ENCODE peak calls at places on chromosomes 1 and 21, in eight cellular contexts. One of them, this sample, is unnamed.

GRCh38 chr1:200836213-200836612 is 36.6 kb upstream of the GPR25 start:
- DNase-seq in T-cell: no peak
- DNase-seq in GM13977: no peak
- DNase-seq in activated CD8-positive, alpha-beta memory T cell treated with anti-CD3 and anti-CD28 coated beads, Interleukin-2, amount 50 U/mL, for 4 hours: no peak
- DNase-seq in activated T-helper 1 cell treated with anti-CD3 and anti-CD28 coated beads, Interleukin-2, amount 50 U/mL, for 16 hours: no peak
- DNase-seq in GM03348: no peak
- DNase-seq in activated naive CD4-positive, alpha-beta T cell: no peak
- DNase-seq in progenitor cell of endocrine pancreas: no peak
- DNase-seq in this sample: no peak

GRCh38 chr21:37829043-37829442 is 87.2 kb downstream of the KCNJ6 start:
- DNase-seq in T-cell: no peak
- DNase-seq in GM13977: no peak
- DNase-seq in activated CD8-positive, alpha-beta memory T cell treated with anti-CD3 and anti-CD28 coated beads, Interleukin-2, amount 50 U/mL, for 4 hours: no peak
- DNase-seq in activated T-helper 1 cell treated with anti-CD3 and anti-CD28 coated beads, Interleukin-2, amount 50 U/mL, for 16 hours: no peak
- DNase-seq in GM03348: no peak
- DNase-seq in activated naive CD4-positive, alpha-beta T cell: no peak
- DNase-seq in progenitor cell of endocrine pancreas: no peak
- DNase-seq in this sample: no peak

GRCh38 chr1:32342704-32343103 is 6.7 kb upstream of the MARCKSL1 start:
- DNase-seq in T-cell: no peak
- DNase-seq in GM13977: no peak
- DNase-seq in activated CD8-positive, alpha-beta memory T cell treated with anti-CD3 and anti-CD28 coated beads, Interleukin-2, amount 50 U/mL, for 4 hours: no peak
- DNase-seq in activated T-helper 1 cell treated with anti-CD3 and anti-CD28 coated beads, Interleukin-2, amount 50 U/mL, for 16 hours: no peak
- DNase-seq in GM03348: no peak
- DNase-seq in activated naive CD4-positive, alpha-beta T cell: no peak
- DNase-seq in progenitor cell of endocrine pancreas: no peak
- DNase-seq in this sample: no peak

GRCh38 chr1:150973826-150974579 is 632 bp downstream of the CERS2 start:
- DNase-seq in T-cell: peak
- DNase-seq in GM13977: peak
- DNase-seq in activated CD8-positive, alpha-beta memory T cell treated with anti-CD3 and anti-CD28 coated beads, Interleukin-2, amount 50 U/mL, for 4 hours: peak
- DNase-seq in activated T-helper 1 cell treated with anti-CD3 and anti-CD28 coated beads, Interleukin-2, amount 50 U/mL, for 16 hours: no peak
- DNase-seq in GM03348: peak
- DNase-seq in activated naive CD4-positive, alpha-beta T cell: peak
- DNase-seq in progenitor cell of endocrine pancreas: no peak
- DNase-seq in this sample: no peak

GRCh38 chr1:119808491-119808890 is 2.8 kb downstream of the REG4 start:
- DNase-seq in T-cell: no peak
- DNase-seq in GM13977: no peak
- DNase-seq in activated CD8-positive, alpha-beta memory T cell treated with anti-CD3 and anti-CD28 coated beads, Interleukin-2, amount 50 U/mL, for 4 hours: no peak
- DNase-seq in activated T-helper 1 cell treated with anti-CD3 and anti-CD28 coated beads, Interleukin-2, amount 50 U/mL, for 16 hours: no peak
- DNase-seq in GM03348: no peak
- DNase-seq in activated naive CD4-positive, alpha-beta T cell: no peak
- DNase-seq in progenitor cell of endocrine pancreas: no peak
- DNase-seq in this sample: no peak

GRCh38 chr1:178575611-178576331 is 62.9 kb downstream of the TEX35 start:
- DNase-seq in T-cell: no peak
- DNase-seq in GM13977: no peak
- DNase-seq in activated CD8-positive, alpha-beta memory T cell treated with anti-CD3 and anti-CD28 coated beads, Interleukin-2, amount 50 U/mL, for 4 hours: no peak
- DNase-seq in activated T-helper 1 cell treated with anti-CD3 and anti-CD28 coated beads, Interleukin-2, amount 50 U/mL, for 16 hours: no peak
- DNase-seq in GM03348: no peak
- DNase-seq in activated naive CD4-positive, alpha-beta T cell: no peak
- DNase-seq in progenitor cell of endocrine pancreas: no peak
- DNase-seq in this sample: no peak

GRCh38 chr21:41766883-41767605 is at the start of gene RIPK4:
- DNase-seq in T-cell: peak
- DNase-seq in GM13977: peak
- DNase-seq in activated CD8-positive, alpha-beta memory T cell treated with anti-CD3 and anti-CD28 coated beads, Interleukin-2, amount 50 U/mL, for 4 hours: peak
- DNase-seq in activated T-helper 1 cell treated with anti-CD3 and anti-CD28 coated beads, Interleukin-2, amount 50 U/mL, for 16 hours: peak
- DNase-seq in GM03348: peak
- DNase-seq in activated naive CD4-positive, alpha-beta T cell: peak
- DNase-seq in progenitor cell of endocrine pancreas: peak
- DNase-seq in this sample: no peak

GRCh38 chr1:44300882-44301281 is 54.2 kb downstream of the ERI3 start:
- DNase-seq in T-cell: no peak
- DNase-seq in GM13977: no peak
- DNase-seq in activated CD8-positive, alpha-beta memory T cell treated with anti-CD3 and anti-CD28 coated beads, Interleukin-2, amount 50 U/mL, for 4 hours: no peak
- DNase-seq in activated T-helper 1 cell treated with anti-CD3 and anti-CD28 coated beads, Interleukin-2, amount 50 U/mL, for 16 hours: no peak
- DNase-seq in GM03348: no peak
- DNase-seq in activated naive CD4-positive, alpha-beta T cell: no peak
- DNase-seq in progenitor cell of endocrine pancreas: no peak
- DNase-seq in this sample: no peak

GRCh38 chr21:26773058-26773457 is 72.2 kb downstream of the ADAMTS1 start:
- DNase-seq in T-cell: no peak
- DNase-seq in GM13977: no peak
- DNase-seq in activated CD8-positive, alpha-beta memory T cell treated with anti-CD3 and anti-CD28 coated beads, Interleukin-2, amount 50 U/mL, for 4 hours: no peak
- DNase-seq in activated T-helper 1 cell treated with anti-CD3 and anti-CD28 coated beads, Interleukin-2, amount 50 U/mL, for 16 hours: no peak
- DNase-seq in GM03348: no peak
- DNase-seq in activated naive CD4-positive, alpha-beta T cell: no peak
- DNase-seq in progenitor cell of endocrine pancreas: no peak
- DNase-seq in this sample: no peak

This sample was measured in CMK.